ENCODE peak calls at places on chromosomes 3 and 15, in ten cellular contexts. One of them, this sample, is unnamed.

GRCh38 chr3:194177156-194177555 is 41.2 kb downstream of the HES1 start:
- DNase-seq in progenitor cell of endocrine pancreas: no peak
- DNase-seq in CD4-positive, alpha-beta T cell: no peak
- DNase-seq in GM12878: no peak
- DNase-seq in GM12865: no peak
- DNase-seq in kidney epithelial cell: no peak
- DNase-seq in foreskin fibroblast: no peak
- DNase-seq in fibroblast of mammary gland: no peak
- DNase-seq in cardiac muscle cell: no peak
- DNase-seq in neural crest cell: no peak
- DNase-seq in this sample: no peak

GRCh38 chr3:34301313-34301712 is 502.9 kb downstream of the PDCD6IP start:
- DNase-seq in cardiac muscle cell: no peak
- DNase-seq in GM12865: no peak
- DNase-seq in GM12878: no peak
- DNase-seq in fibroblast of mammary gland: no peak
- DNase-seq in foreskin fibroblast: no peak
- DNase-seq in progenitor cell of endocrine pancreas: no peak
- DNase-seq in kidney epithelial cell: no peak
- DNase-seq in CD4-positive, alpha-beta T cell: no peak
- DNase-seq in neural crest cell: no peak
- DNase-seq in this sample: no peak

GRCh38 chr3:136778865-136779264 is 26.7 kb upstream of the STAG1 start:
- DNase-seq in kidney epithelial cell: no peak
- DNase-seq in neural crest cell: no peak
- DNase-seq in progenitor cell of endocrine pancreas: no peak
- DNase-seq in CD4-positive, alpha-beta T cell: no peak
- DNase-seq in GM12878: no peak
- DNase-seq in fibroblast of mammary gland: no peak
- DNase-seq in foreskin fibroblast: peak
- DNase-seq in GM12865: no peak
- DNase-seq in cardiac muscle cell: no peak
- DNase-seq in this sample: no peak

GRCh38 chr3:72999971-73000370 is 3.4 kb downstream of the PPP4R2 start:
- DNase-seq in GM12878: no peak
- DNase-seq in foreskin fibroblast: no peak
- DNase-seq in progenitor cell of endocrine pancreas: no peak
- DNase-seq in fibroblast of mammary gland: no peak
- DNase-seq in cardiac muscle cell: no peak
- DNase-seq in CD4-positive, alpha-beta T cell: no peak
- DNase-seq in neural crest cell: no peak
- DNase-seq in GM12865: no peak
- DNase-seq in kidney epithelial cell: no peak
- DNase-seq in this sample: no peak

GRCh38 chr3:96712792-96713191 is 101.6 kb upstream of the EPHA6 start:
- DNase-seq in cardiac muscle cell: no peak
- DNase-seq in neural crest cell: no peak
- DNase-seq in GM12878: no peak
- DNase-seq in CD4-positive, alpha-beta T cell: no peak
- DNase-seq in GM12865: no peak
- DNase-seq in kidney epithelial cell: no peak
- DNase-seq in fibroblast of mammary gland: no peak
- DNase-seq in foreskin fibroblast: no peak
- DNase-seq in progenitor cell of endocrine pancreas: no peak
- DNase-seq in this sample: no peak

GRCh38 chr15:29522373-29523276 is 253.0 kb upstream of the NSMCE3 start:
- DNase-seq in foreskin fibroblast: no peak
- DNase-seq in CD4-positive, alpha-beta T cell: no peak
- DNase-seq in progenitor cell of endocrine pancreas: no peak
- DNase-seq in cardiac muscle cell: no peak
- DNase-seq in neural crest cell: no peak
- DNase-seq in kidney epithelial cell: peak
- DNase-seq in fibroblast of mammary gland: no peak
- DNase-seq in GM12865: no peak
- DNase-seq in GM12878: no peak
- DNase-seq in this sample: no peak

GRCh38 chr15:80151576-80151975 is 1.2 kb upstream of the FAH start:
- DNase-seq in GM12865: no peak
- DNase-seq in cardiac muscle cell: no peak
- DNase-seq in fibroblast of mammary gland: no peak
- DNase-seq in progenitor cell of endocrine pancreas: no peak
- DNase-seq in CD4-positive, alpha-beta T cell: no peak
- DNase-seq in kidney epithelial cell: no peak
- DNase-seq in neural crest cell: no peak
- DNase-seq in foreskin fibroblast: no peak
- DNase-seq in GM12878: no peak
- DNase-seq in this sample: no peak

GRCh38 chr3:131907809-131908208 is 127.0 kb downstream of the CPNE4 start:
- DNase-seq in progenitor cell of endocrine pancreas: no peak
- DNase-seq in neural crest cell: no peak
- DNase-seq in foreskin fibroblast: peak
- DNase-seq in fibroblast of mammary gland: peak
- DNase-seq in cardiac muscle cell: peak
- DNase-seq in GM12878: no peak
- DNase-seq in kidney epithelial cell: no peak
- DNase-seq in GM12865: no peak
- DNase-seq in CD4-positive, alpha-beta T cell: no peak
- DNase-seq in this sample: no peak

GRCh38 chr15:29888651-29889050 is 66.4 kb upstream of the TJP1 start:
- DNase-seq in GM12865: no peak
- DNase-seq in kidney epithelial cell: peak
- DNase-seq in foreskin fibroblast: peak
- DNase-seq in CD4-positive, alpha-beta T cell: no peak
- DNase-seq in fibroblast of mammary gland: no peak
- DNase-seq in cardiac muscle cell: peak
- DNase-seq in progenitor cell of endocrine pancreas: no peak
- DNase-seq in GM12878: no peak
- DNase-seq in neural crest cell: no peak
- DNase-seq in this sample: no peak

GRCh38 chr3:57726395-57726794 is 29.7 kb upstream of the SLMAP start:
- DNase-seq in foreskin fibroblast: no peak
- DNase-seq in progenitor cell of endocrine pancreas: no peak
- DNase-seq in cardiac muscle cell: no peak
- DNase-seq in neural crest cell: no peak
- DNase-seq in CD4-positive, alpha-beta T cell: no peak
- DNase-seq in fibroblast of mammary gland: no peak
- DNase-seq in GM12865: no peak
- DNase-seq in kidney epithelial cell: no peak
- DNase-seq in GM12878: no peak
- DNase-seq in this sample: no peak

GRCh38 chr3:127427169-127427655 is 139.4 kb upstream of the PRR20G start:
- DNase-seq in kidney epithelial cell: no peak
- DNase-seq in progenitor cell of endocrine pancreas: no peak
- DNase-seq in CD4-positive, alpha-beta T cell: no peak
- DNase-seq in neural crest cell: no peak
- DNase-seq in foreskin fibroblast: no peak
- DNase-seq in GM12865: no peak
- DNase-seq in fibroblast of mammary gland: no peak
- DNase-seq in cardiac muscle cell: no peak
- DNase-seq in GM12878: no peak
- DNase-seq in this sample: no peak

GRCh38 chr3:127426444-127427168 is 138.8 kb upstream of the PRR20G start:
- DNase-seq in kidney epithelial cell: no peak
- DNase-seq in neural crest cell: peak
- DNase-seq in CD4-positive, alpha-beta T cell: no peak
- DNase-seq in progenitor cell of endocrine pancreas: no peak
- DNase-seq in fibroblast of mammary gland: no peak
- DNase-seq in cardiac muscle cell: no peak
- DNase-seq in GM12865: no peak
- DNase-seq in foreskin fibroblast: no peak
- DNase-seq in GM12878: no peak
- DNase-seq in this sample: no peak

GRCh38 chr3:127431066-127431465 is 143.2 kb upstream of the PRR20G start:
- DNase-seq in foreskin fibroblast: no peak
- DNase-seq in cardiac muscle cell: peak
- DNase-seq in GM12865: no peak
- DNase-seq in neural crest cell: no peak
- DNase-seq in kidney epithelial cell: no peak
- DNase-seq in CD4-positive, alpha-beta T cell: no peak
- DNase-seq in progenitor cell of endocrine pancreas: no peak
- DNase-seq in GM12878: no peak
- DNase-seq in fibroblast of mammary gland: no peak
- DNase-seq in this sample: no peak

GRCh38 chr3:127427666-127428065 is 139.8 kb upstream of the PRR20G start:
- DNase-seq in GM12878: no peak
- DNase-seq in neural crest cell: no peak
- DNase-seq in progenitor cell of endocrine pancreas: no peak
- DNase-seq in CD4-positive, alpha-beta T cell: no peak
- DNase-seq in kidney epithelial cell: no peak
- DNase-seq in GM12865: no peak
- DNase-seq in cardiac muscle cell: no peak
- DNase-seq in fibroblast of mammary gland: no peak
- DNase-seq in foreskin fibroblast: no peak
- DNase-seq in this sample: no peak

DNA sequence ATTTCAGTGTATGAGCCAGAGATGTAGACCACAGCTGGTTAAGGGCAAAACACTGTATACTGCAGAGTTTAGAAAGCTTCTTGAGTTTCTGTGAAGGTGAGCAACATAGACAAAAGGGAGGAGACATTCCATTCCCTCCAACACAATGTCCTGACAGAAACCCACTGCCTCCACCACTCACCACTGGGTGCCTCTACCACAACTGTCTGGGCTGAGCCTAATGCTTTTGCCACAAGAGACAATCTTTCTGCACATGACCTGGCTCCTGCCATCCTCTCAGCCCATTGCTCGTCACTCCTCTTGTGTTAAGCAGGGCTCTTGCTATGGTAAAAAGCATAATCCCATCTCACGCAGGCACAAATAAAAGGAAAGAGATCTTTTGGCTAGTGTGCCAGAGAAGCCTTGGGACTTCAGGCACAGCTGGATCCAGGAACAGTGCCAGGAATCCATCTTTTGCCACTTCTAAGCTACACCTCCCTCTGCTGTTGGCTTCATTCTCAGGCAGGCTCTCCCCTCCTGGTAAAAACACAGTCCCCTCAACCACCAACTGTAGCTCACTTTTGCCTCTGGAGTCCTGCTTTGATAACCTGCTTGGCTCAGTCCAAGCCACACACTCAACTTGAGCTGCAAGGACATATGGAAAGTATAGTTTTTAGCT is 140.6 kb upstream of the PRR20G start:
- DNase-seq in neural crest cell: no peak
- DNase-seq in foreskin fibroblast: no peak
- DNase-seq in fibroblast of mammary gland: peak
- DNase-seq in CD4-positive, alpha-beta T cell: no peak
- DNase-seq in GM12865: no peak
- DNase-seq in GM12878: no peak
- DNase-seq in cardiac muscle cell: no peak
- DNase-seq in progenitor cell of endocrine pancreas: no peak
- DNase-seq in kidney epithelial cell: no peak
- DNase-seq in this sample: no peak
- TF ChIP-seq CTCF in neural crest cell: no peak
- TF ChIP-seq CTCF in foreskin fibroblast: no peak
- TF ChIP-seq CTCF in fibroblast of mammary gland: no peak
- TF ChIP-seq CTCF in CD4-positive, alpha-beta T cell: no peak
- TF ChIP-seq CTCF in GM12865: no peak
- TF ChIP-seq CTCF in GM12878: no peak
- TF ChIP-seq CTCF in cardiac muscle cell: no peak
- TF ChIP-seq CTCF in progenitor cell of endocrine pancreas: no peak
- TF ChIP-seq CTCF in kidney epithelial cell: no peak
- TF ChIP-seq CTCF in this sample: no peak

GRCh38 chr3:37814547-37814946 is 47.1 kb upstream of the CTDSPL start:
- DNase-seq in fibroblast of mammary gland: peak
- DNase-seq in GM12865: no peak
- DNase-seq in GM12878: no peak
- DNase-seq in CD4-positive, alpha-beta T cell: no peak
- DNase-seq in kidney epithelial cell: no peak
- DNase-seq in foreskin fibroblast: no peak
- DNase-seq in progenitor cell of endocrine pancreas: no peak
- DNase-seq in neural crest cell: no peak
- DNase-seq in cardiac muscle cell: peak
- DNase-seq in this sample: no peak
- TF ChIP-seq CTCF in fibroblast of mammary gland: peak
- TF ChIP-seq CTCF in GM12865: no peak
- TF ChIP-seq CTCF in GM12878: peak
- TF ChIP-seq CTCF in CD4-positive, alpha-beta T cell: peak
- TF ChIP-seq CTCF in kidney epithelial cell: peak
- TF ChIP-seq CTCF in foreskin fibroblast: peak
- TF ChIP-seq CTCF in progenitor cell of endocrine pancreas: peak
- TF ChIP-seq CTCF in neural crest cell: peak
- TF ChIP-seq CTCF in cardiac muscle cell: peak
- TF ChIP-seq CTCF in this sample: no peak

GRCh38 chr15:88193415-88193814 is 63.1 kb downstream of the NTRK3 start:
- DNase-seq in progenitor cell of endocrine pancreas: no peak
- DNase-seq in CD4-positive, alpha-beta T cell: no peak
- DNase-seq in GM12878: no peak
- DNase-seq in GM12865: no peak
- DNase-seq in foreskin fibroblast: no peak
- DNase-seq in cardiac muscle cell: no peak
- DNase-seq in neural crest cell: no peak
- DNase-seq in kidney epithelial cell: no peak
- DNase-seq in fibroblast of mammary gland: no peak
- DNase-seq in this sample: no peak
- TF ChIP-seq CTCF in progenitor cell of endocrine pancreas: peak
- TF ChIP-seq CTCF in CD4-positive, alpha-beta T cell: no peak
- TF ChIP-seq CTCF in GM12878: no peak
- TF ChIP-seq CTCF in GM12865: peak
- TF ChIP-seq CTCF in foreskin fibroblast: no peak
- TF ChIP-seq CTCF in cardiac muscle cell: no peak
- TF ChIP-seq CTCF in neural crest cell: peak
- TF ChIP-seq CTCF in kidney epithelial cell: no peak
- TF ChIP-seq CTCF in fibroblast of mammary gland: no peak
- TF ChIP-seq CTCF in this sample: no peak

DNA sequence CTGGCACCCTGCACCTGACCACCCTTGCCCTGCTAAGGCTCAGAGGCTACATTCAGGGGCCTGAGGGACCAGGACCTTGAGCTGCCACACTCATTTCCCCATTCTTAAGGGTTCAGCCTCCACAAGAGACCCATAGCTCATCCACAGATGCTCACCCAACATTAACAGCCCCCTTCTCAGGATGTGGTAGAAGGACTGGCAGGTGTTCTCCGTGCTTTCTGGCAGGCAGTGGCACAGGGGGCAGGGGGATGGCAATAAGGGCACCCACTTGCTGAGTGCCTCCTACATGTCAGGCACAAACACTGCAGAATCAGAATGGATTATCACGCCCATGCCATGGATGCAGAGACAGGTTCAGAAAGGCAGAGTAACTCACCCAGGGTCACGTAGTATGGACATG is 9.5 kb downstream of the MAPKAPK3 start:
- DNase-seq in progenitor cell of endocrine pancreas: no peak
- DNase-seq in cardiac muscle cell: no peak
- DNase-seq in GM12878: no peak
- DNase-seq in CD4-positive, alpha-beta T cell: no peak
- DNase-seq in GM12865: no peak
- DNase-seq in foreskin fibroblast: no peak
- DNase-seq in neural crest cell: no peak
- DNase-seq in kidney epithelial cell: no peak
- DNase-seq in fibroblast of mammary gland: no peak
- DNase-seq in this sample: no peak
- TF ChIP-seq CTCF in progenitor cell of endocrine pancreas: no peak
- TF ChIP-seq CTCF in cardiac muscle cell: no peak
- TF ChIP-seq CTCF in GM12878: no peak
- TF ChIP-seq CTCF in CD4-positive, alpha-beta T cell: no peak
- TF ChIP-seq CTCF in GM12865: no peak
- TF ChIP-seq CTCF in foreskin fibroblast: no peak
- TF ChIP-seq CTCF in neural crest cell: no peak
- TF ChIP-seq CTCF in kidney epithelial cell: no peak
- TF ChIP-seq CTCF in fibroblast of mammary gland: no peak
- TF ChIP-seq CTCF in this sample: no peak

GRCh38 chr3:67704322-67704721 is 49.9 kb upstream of the SUCLG2 start:
- DNase-seq in progenitor cell of endocrine pancreas: no peak
- DNase-seq in fibroblast of mammary gland: peak
- DNase-seq in cardiac muscle cell: no peak
- DNase-seq in GM12865: peak
- DNase-seq in CD4-positive, alpha-beta T cell: no peak
- DNase-seq in neural crest cell: no peak
- DNase-seq in kidney epithelial cell: no peak
- DNase-seq in GM12878: no peak
- DNase-seq in foreskin fibroblast: no peak
- DNase-seq in this sample: no peak
- TF ChIP-seq CTCF in progenitor cell of endocrine pancreas: no peak
- TF ChIP-seq CTCF in fibroblast of mammary gland: no peak
- TF ChIP-seq CTCF in cardiac muscle cell: no peak
- TF ChIP-seq CTCF in GM12865: peak
- TF ChIP-seq CTCF in CD4-positive, alpha-beta T cell: no peak
- TF ChIP-seq CTCF in neural crest cell: no peak
- TF ChIP-seq CTCF in kidney epithelial cell: no peak
- TF ChIP-seq CTCF in GM12878: peak
- TF ChIP-seq CTCF in foreskin fibroblast: no peak
- TF ChIP-seq CTCF in this sample: no peak